ENCODE peak calls at places on chromosomes 5 and 9, in ten cellular contexts. W is transverse colon, X is HCT116, A is breast epithelium, D is GM23338, B is spleen, J is K562, H is SK-N-SH, V is suprapubic skin, Y is endothelial cell of umbilical vein. C is an unnamed sample.

GRCh38 chr9:114413909-114414308 is 26.1 kb upstream of the AKNA start:
- DNase-seq in W (no peak), X (no peak), A (no peak), D (peak; percentile 44), B (no peak), J (no peak), H (no peak), V (no peak), Y (no peak), C (no peak)

GRCh38 chr9:106883030-106883429 is 20.1 kb downstream of the ZNF462 start:
- DNase-seq in W (no peak), X (no peak), A (no peak), D (no peak), B (no peak), J (no peak), H (no peak), V (no peak), Y (peak; percentile 69), C (no peak)

GRCh38 chr5:55222819-55223124 is 4.3 kb downstream of the MCIDAS start:
- DNase-seq in W (no peak), X (no peak), A (no peak), D (no peak), B (no peak), J (no peak), H (no peak), V (no peak), Y (no peak), C (no peak)

GRCh38 chr5:152688561-152689274 is 283.6 kb upstream of the NMUR2 start:
- DNase-seq in W (no peak), X (no peak), A (no peak), D (no peak), B (no peak), J (no peak), H (no peak), V (no peak), Y (no peak), C (no peak)

GRCh38 chr5:81303563-81303962 is 2.2 kb downstream of the ZCCHC9 start:
- DNase-seq in W (no peak), X (no peak), A (no peak), D (no peak), B (no peak), J (no peak), H (no peak), V (no peak), Y (no peak), C (no peak)

GRCh38 chr5:73591698-73592501 is 26.4 kb downstream of the UTP15 start:
- DNase-seq in W (no peak), X (no peak), A (no peak), D (no peak), B (no peak), J (no peak), H (peak; percentile 19), V (no peak), Y (peak; percentile 14), C (no peak)

GRCh38 chr9:96075111-96075510 is 199.6 kb downstream of the ERCC6L2 start:
- DNase-seq in W (no peak), X (no peak), A (no peak), D (no peak), B (no peak), J (no peak), H (no peak), V (no peak), Y (no peak), C (no peak)

GRCh38 chr5:55636177-55636576 is 75.9 kb downstream of the SLC38A9 start:
- DNase-seq in W (no peak), X (no peak), A (no peak), D (no peak), B (no peak), J (no peak), H (peak; percentile 47), V (no peak), Y (no peak), C (no peak)

GRCh38 chr9:37939575-37940095 is 35.7 kb upstream of the SLC25A51 start:
- DNase-seq in W (no peak), X (no peak), A (no peak), D (no peak), B (no peak), J (no peak), H (no peak), V (no peak), Y (no peak), C (no peak)

GRCh38 chr9:26789959-26790358 is 102.6 kb downstream of the CAAP1 start:
- DNase-seq in W (no peak), X (no peak), A (no peak), D (no peak), B (no peak), J (no peak), H (no peak), V (no peak), Y (no peak), C (no peak)

GRCh38 chr9:138046641-138047301 is 169.2 kb downstream of the CACNA1B start:
- DNase-seq in W (no peak), X (no peak), A (peak; percentile 48), D (no peak), B (peak; percentile 60), J (no peak), H (peak; percentile 13), V (peak; percentile 71), Y (no peak), C (no peak)

GRCh38 chr5:165138261-165138660 is 1632.8 kb downstream of the MAT2B start:
- DNase-seq in W (no peak), X (no peak), A (no peak), D (peak; percentile 54), B (no peak), J (no peak), H (no peak), V (no peak), Y (no peak), C (no peak)

GRCh38 chr5:122500245-122501086 is 188.4 kb downstream of the SNCAIP start:
- DNase-seq in W (no peak), X (peak; percentile 38), A (no peak), D (peak; percentile 91), B (no peak), J (peak; percentile 25), H (peak; percentile 59), V (no peak), Y (peak; percentile 49), C (no peak)

GRCh38 chr5:124773291-124774001 is 27.0 kb upstream of the ZNF608 start:
- DNase-seq in W (no peak), X (no peak), A (no peak), D (no peak), B (no peak), J (no peak), H (peak; percentile 16), V (no peak), Y (peak; percentile 85), C (no peak)

DNA sequence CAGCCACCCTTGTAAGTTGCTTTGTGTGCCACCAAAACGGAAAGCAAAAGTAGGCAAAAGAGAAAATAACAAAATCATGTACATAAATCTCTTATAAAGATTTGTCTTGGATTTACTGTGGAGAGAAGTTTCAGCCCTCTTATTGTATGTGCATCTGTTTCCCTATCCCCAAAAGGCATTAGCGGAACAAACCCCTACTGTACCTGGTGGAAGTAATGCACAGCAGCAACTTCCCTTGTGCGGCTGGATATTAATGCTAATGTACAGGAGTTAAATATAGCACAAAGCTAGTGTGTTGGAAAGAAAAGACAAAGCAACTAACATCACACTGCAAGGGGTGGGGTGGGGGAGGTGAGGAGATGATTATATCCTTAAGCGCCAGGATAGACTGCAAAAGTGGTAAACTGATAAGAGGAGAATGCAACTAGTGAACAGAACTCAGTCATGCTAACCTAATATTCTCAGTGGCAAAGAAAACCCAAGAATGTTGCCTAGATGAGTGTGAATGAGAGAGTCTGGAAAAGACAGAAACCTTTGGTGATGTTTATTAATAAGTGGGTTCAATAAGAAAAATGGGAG is 396.6 kb upstream of the MEF2C start:
- DNase-seq in W (no peak), X (no peak), A (no peak), D (no peak), B (no peak), J (no peak), H (no peak), V (no peak), Y (no peak), C (no peak)
- H3K4me1 ChIP-seq in W (no peaks in the 10 kb centered on the region), X (peaks cover 3% of the 10 kb centered on the region), A (no peaks in the 10 kb centered on the region), D (no peaks in the 10 kb centered on the region), B (peaks cover 16% of the 10 kb centered on the region), J (peaks cover 19% of the 10 kb centered on the region), H (peaks cover 4% of the 10 kb centered on the region), V (no peaks in the 10 kb centered on the region), Y (no peaks in the 10 kb centered on the region), C (no peaks in the 10 kb centered on the region)

GRCh38 chr5:177454397-177455035 is 7.9 kb downstream of the PRR7 start:
- DNase-seq in W (peak; percentile 96), X (peak; percentile 62), A (peak; percentile 92), D (peak; percentile 95), B (peak; percentile 99), J (peak; percentile 93), H (peak; percentile 95), V (peak; percentile 95), Y (peak; percentile 92), C (no peak)
- TF ChIP-seq POLR2AphosphoS5 in W (no peak), X (peak; percentile 62), A (peak; percentile 83), D (no peak), B (peak; percentile 71), J (peak; percentile 49), H (no peak), V (peak; percentile 29), Y (peak; percentile 84), C (no peak)

DNA sequence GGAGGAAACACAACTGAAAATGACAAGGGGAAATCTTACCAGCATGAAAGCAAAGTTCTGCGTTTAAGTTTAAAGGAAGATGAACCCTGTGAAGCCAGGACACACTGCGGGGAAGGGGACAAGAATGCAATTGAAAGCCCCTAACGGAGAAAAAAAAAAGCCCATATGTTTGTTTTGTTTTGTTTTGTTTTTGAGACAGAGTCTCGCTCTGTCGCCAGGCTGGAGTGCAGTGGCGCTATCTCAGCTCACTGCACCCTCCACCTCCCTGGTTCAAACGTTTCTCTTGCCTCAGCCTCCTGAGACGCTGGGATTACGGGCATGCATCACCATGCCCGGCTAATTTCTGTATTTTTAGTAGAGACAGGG is 2.9 kb downstream of the STK10 start:
- DNase-seq in W (no peak), X (no peak), A (no peak), D (no peak), B (no peak), J (no peak), H (no peak), V (no peak), Y (no peak), C (no peak)
- H3K4me3 ChIP-seq in W (no peak overlapping the region), X (no peak overlapping the region), A (no peak overlapping the region), D (no peak overlapping the region), B (peak overlapping the region; percentile 86), J (no peak overlapping the region), H (no peak overlapping the region), V (peak overlapping the region; percentile 83), Y (no peak overlapping the region), C (no peak overlapping the region)

GRCh38 chr9:124274738-124275137 is 17.0 kb downstream of the NEK6 start:
- DNase-seq in W (no peak), X (no peak), A (no peak), D (no peak), B (no peak), J (no peak), H (no peak), V (no peak), Y (no peak), C (no peak)
- H3K4me1 ChIP-seq in W (peaks cover 61% of the 10 kb centered on the region), X (peaks cover 3% of the 10 kb centered on the region), A (peaks cover 35% of the 10 kb centered on the region), D (no peaks in the 10 kb centered on the region), B (peaks cover 97% of the 10 kb centered on the region), J (peaks cover 15% of the 10 kb centered on the region), H (peaks cover 8% of the 10 kb centered on the region), V (peaks cover 51% of the 10 kb centered on the region), Y (peaks cover 36% of the 10 kb centered on the region), C (peaks cover 76% of the 10 kb centered on the region)